ENCODE peak calls at places on chromosomes 7 and 10, in nine cellular contexts. V is astrocyte of the cerebellum, T is heart right ventricle, C is fibroblast of the aortic adventitia, R is Peyer's patch, H is AG09309, I is sigmoid colon, B is fibroblast of pulmonary artery, D is pancreas. F is an unnamed sample.
A peak's percentile ranks its signal among the peaks of the same experiment; 100 is the strongest.

GRCh38 chr10:47241256-47241655 is 58.7 kb upstream of the GDF10 start:
- DNase-seq in V (no peak), C (no peak), D (no peak), B (no peak), H (no peak), T (no peak), I (no peak), R (no peak), F (no peak)

GRCh38 chr10:86630079-86630478 is 24.3 kb upstream of the OPN4 start:
- DNase-seq in V (no peak), C (peak; percentile 52), R (no peak), B (peak; percentile 32), I (no peak), T (peak; percentile 75), H (no peak), D (no peak), F (no peak)

GRCh38 chr7:120554960-120555571 is 282.1 kb downstream of the KCND2 start:
- DNase-seq in T (peak; percentile 13), I (no peak), R (no peak), C (peak; percentile 78), H (no peak), B (peak; percentile 72), V (peak; percentile 57), D (peak; percentile 26), F (peak; percentile 4)

GRCh38 chr10:128710795-128711183 is 584.6 kb upstream of the MKI67 start:
- DNase-seq in R (no peak), T (no peak), B (no peak), C (no peak), H (no peak), D (no peak), I (no peak), V (no peak), F (no peak)

GRCh38 chr7:81478664-81479063 is 291.2 kb downstream of the HGF start:
- DNase-seq in B (no peak), V (no peak), C (no peak), I (no peak), T (no peak), D (peak; percentile 77), H (no peak), R (peak; percentile 53), F (no peak)

GRCh38 chr7:31603076-31603475 is 83.9 kb upstream of the PPP1R17 start:
- DNase-seq in H (no peak), B (no peak), D (no peak), C (no peak), R (no peak), I (no peak), T (no peak), V (no peak), F (no peak)

GRCh38 chr7:128739048-128739962 is at the start of gene CALU:
- DNase-seq in T (peak; percentile 97), B (peak; percentile 97), D (peak; percentile 95), I (peak; percentile 99), C (peak; percentile 97), V (peak; percentile 92), H (peak; percentile 93), R (peak; percentile 97), F (peak; percentile 97)

GRCh38 chr10:3702569-3702968 is 82.4 kb downstream of the KLF6 start:
- DNase-seq in H (no peak), T (no peak), V (no peak), D (no peak), C (no peak), B (no peak), R (no peak), I (no peak), F (no peak)

GRCh38 chr7:43758029-43758860 is at the start of gene BLVRA:
- DNase-seq in B (peak; percentile 42), I (peak; percentile 85), C (peak; percentile 29), H (no peak), D (peak; percentile 66), V (no peak), T (peak; percentile 72), R (peak; percentile 74), F (no peak)

DNA sequence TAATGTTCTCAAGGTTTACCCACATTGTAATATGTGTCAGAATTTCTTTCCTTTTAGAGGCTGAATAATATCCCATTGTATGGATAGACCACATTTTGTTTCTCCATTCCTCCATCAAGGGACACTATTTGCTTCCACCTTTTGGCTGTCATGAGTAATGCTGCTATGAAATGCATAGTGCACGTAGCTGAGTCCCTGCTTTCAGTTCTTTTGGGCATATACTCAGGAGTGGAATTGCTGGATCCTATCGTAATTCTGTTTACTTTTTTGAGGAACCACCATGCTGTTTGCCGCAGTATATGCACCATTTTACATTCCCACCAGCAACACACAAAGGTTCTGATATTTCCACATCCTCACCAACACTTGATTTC is 60.0 kb downstream of the PRF1 start:
- DNase-seq in T (no peak), I (no peak), H (no peak), C (peak; percentile 25), R (no peak), B (peak; percentile 18), D (no peak), V (no peak), F (peak; percentile 37)
- TF ChIP-seq CTCF in T (no peak), I (no peak), H (no peak), C (peak; percentile 39), R (no peak), B (peak; percentile 26), D (no peak), V (peak; percentile 33), F (peak; percentile 31)

GRCh38 chr7:25529320-25529719 is 301.0 kb upstream of the NPVF start:
- DNase-seq in C (no peak), D (no peak), B (no peak), R (no peak), H (no peak), T (no peak), I (no peak), V (no peak), F (no peak)
- H3K4me3 ChIP-seq in C (no peak overlapping the region), D (no peak overlapping the region), B (no peak overlapping the region), R (no peak overlapping the region), H (no peak overlapping the region), T (no peak overlapping the region), I (no peak overlapping the region), V (no peak overlapping the region), F (no peak overlapping the region)

GRCh38 chr7:24669971-24670591 is 87.2 kb downstream of the GSDME start:
- DNase-seq in T (no peak), R (no peak), D (no peak), I (no peak), V (no peak), B (peak; percentile 37), H (no peak), C (peak; percentile 29), F (no peak)

GRCh38 chr7:24670782-24671181 is 86.5 kb downstream of the GSDME start:
- DNase-seq in R (no peak), T (no peak), D (no peak), V (no peak), I (no peak), B (no peak), H (no peak), C (no peak), F (no peak)

GRCh38 chr7:24668922-24669635 is 88.2 kb downstream of the GSDME start:
- DNase-seq in D (no peak), R (peak; percentile 52), C (peak; percentile 23), I (no peak), T (no peak), B (peak; percentile 16), H (no peak), V (no peak), F (peak; percentile 37)

GRCh38 chr7:24660541-24660940 is 87.3 kb downstream of the PALS2 start:
- DNase-seq in C (peak; percentile 89), T (no peak), H (no peak), I (no peak), B (peak; percentile 79), V (no peak), R (no peak), D (no peak), F (no peak)

GRCh38 chr7:24665564-24666294 is 91.5 kb downstream of the GSDME start:
- DNase-seq in V (peak; percentile 33), T (peak; percentile 24), B (peak; percentile 79), C (peak; percentile 79), H (no peak), I (no peak), R (no peak), D (peak; percentile 38), F (peak; percentile 23)
- TF ChIP-seq CTCF in V (peak; percentile 66), T (peak; percentile 34), B (peak; percentile 66), C (peak; percentile 66), H (peak; percentile 65), I (peak; percentile 58), R (peak; percentile 62), D (peak; percentile 34), F (peak; percentile 64)

GRCh38 chr7:1920266-1920681 is 250.2 kb downstream of the ELFN1 start:
- DNase-seq in T (no peak), R (no peak), B (no peak), D (no peak), C (no peak), I (no peak), V (no peak), H (no peak), F (peak; percentile 29)
- H3K4me3 ChIP-seq in T (no peak overlapping the region), R (peak overlapping the region; percentile 25), B (no peak overlapping the region), D (no peak overlapping the region), C (no peak overlapping the region), I (no peak overlapping the region), V (no peak overlapping the region), H (no peak overlapping the region), F (no peak overlapping the region)

DNA sequence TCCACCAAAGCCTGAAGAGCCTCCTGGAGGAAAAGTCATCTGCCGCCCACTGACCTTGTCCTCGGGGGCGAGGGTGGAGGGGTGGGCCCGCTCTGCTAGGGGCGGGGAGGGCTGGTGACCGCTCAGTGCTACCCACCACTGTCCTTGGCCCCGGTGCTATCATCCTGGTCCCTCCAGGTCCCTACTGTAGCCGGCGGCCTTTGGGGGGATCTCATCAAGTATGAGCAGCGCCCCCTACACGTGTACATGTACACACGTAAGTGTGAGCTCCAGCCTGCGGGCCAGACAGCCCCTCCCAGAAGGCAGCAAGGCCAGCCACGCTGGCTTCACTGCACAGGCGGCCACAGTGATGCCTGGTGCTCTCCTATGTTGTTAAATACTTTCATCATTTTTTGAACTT is 19.6 kb downstream of the TTYH3 start:
- DNase-seq in V (no peak), T (no peak), R (no peak), I (no peak), C (no peak), B (no peak), H (no peak), D (no peak), F (peak; percentile 41)
- TF ChIP-seq CTCF in V (no peak), T (no peak), R (peak; percentile 24), I (no peak), C (no peak), B (no peak), H (no peak), D (no peak), F (no peak)

DNA sequence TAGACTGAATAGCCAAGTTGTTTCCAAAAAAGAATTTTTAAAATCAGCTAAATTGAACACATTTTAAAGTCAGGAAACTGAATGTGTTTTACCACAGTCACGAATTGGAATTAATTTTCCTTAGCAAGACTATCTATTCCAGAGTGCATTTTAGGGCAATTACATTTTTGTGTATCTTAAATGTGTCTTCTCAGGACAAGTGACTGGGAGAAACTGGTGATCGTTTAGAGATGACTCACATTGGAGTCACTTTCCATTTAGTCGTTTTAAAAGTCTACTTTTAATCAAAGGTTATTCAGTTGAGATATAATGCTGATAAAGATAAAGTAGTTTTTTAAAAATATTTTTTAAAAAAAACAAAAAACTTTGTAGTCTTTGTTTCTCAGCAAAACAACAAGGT is 191.7 kb upstream of the SLC26A5 start:
- DNase-seq in D (no peak), R (no peak), V (no peak), B (no peak), T (no peak), H (no peak), C (peak; percentile 35), I (no peak), F (no peak)
- H3K4me3 ChIP-seq in D (no peak overlapping the region), R (no peak overlapping the region), V (no peak overlapping the region), B (no peak overlapping the region), T (no peak overlapping the region), H (no peak overlapping the region), C (no peak overlapping the region), I (no peak overlapping the region), F (no peak overlapping the region)